ENCODE peak calls at places on chromosomes 13 and 19, in six cellular contexts. One of them, this sample, is unnamed.
A peak's percentile ranks its signal among the peaks of the same experiment; 100 is the strongest.

GRCh38 chr13:41006296-41006695 is 12.8 kb downstream of the ELF1 start:
- DNase-seq in progenitor cell of endocrine pancreas: no peak
- DNase-seq in left ventricle myocardium inferior: no peak
- DNase-seq in ovary: no peak
- DNase-seq in cardiac fibroblast: no peak
- DNase-seq in AG04450: no peak
- DNase-seq in this sample: no peak

GRCh38 chr13:104757712-104758111 is 1691.5 kb upstream of the SLC10A2 start:
- DNase-seq in cardiac fibroblast: no peak
- DNase-seq in left ventricle myocardium inferior: no peak
- DNase-seq in ovary: no peak
- DNase-seq in AG04450: no peak
- DNase-seq in progenitor cell of endocrine pancreas: no peak
- DNase-seq in this sample: no peak

GRCh38 chr19:53019684-53020083 is 6.0 kb downstream of the ERVV-1 start:
- DNase-seq in ovary: no peak
- DNase-seq in AG04450: no peak
- DNase-seq in cardiac fibroblast: no peak
- DNase-seq in progenitor cell of endocrine pancreas: no peak
- DNase-seq in left ventricle myocardium inferior: no peak
- DNase-seq in this sample: no peak

GRCh38 chr13:95044452-95045205 is 256.6 kb downstream of the ABCC4 start:
- DNase-seq in left ventricle myocardium inferior: no peak
- DNase-seq in progenitor cell of endocrine pancreas: no peak
- DNase-seq in AG04450: no peak
- DNase-seq in cardiac fibroblast: no peak
- DNase-seq in ovary: no peak
- DNase-seq in this sample: no peak

GRCh38 chr13:102680842-102681725 is 13.8 kb downstream of the METTL21C start:
- DNase-seq in progenitor cell of endocrine pancreas: no peak
- DNase-seq in left ventricle myocardium inferior: no peak
- DNase-seq in ovary: no peak
- DNase-seq in cardiac fibroblast: peak; percentile 11
- DNase-seq in AG04450: no peak
- DNase-seq in this sample: no peak

GRCh38 chr13:98278068-98278619 is 101.1 kb upstream of the RNF113B start:
- DNase-seq in AG04450: no peak
- DNase-seq in cardiac fibroblast: no peak
- DNase-seq in progenitor cell of endocrine pancreas: no peak
- DNase-seq in ovary: no peak
- DNase-seq in left ventricle myocardium inferior: no peak
- DNase-seq in this sample: no peak

GRCh38 chr19:40555978-40556689 is 20.5 kb upstream of the SHKBP1 start:
- DNase-seq in AG04450: no peak
- DNase-seq in cardiac fibroblast: no peak
- DNase-seq in ovary: no peak
- DNase-seq in left ventricle myocardium inferior: no peak
- DNase-seq in progenitor cell of endocrine pancreas: no peak
- DNase-seq in this sample: no peak

GRCh38 chr13:42924290-42924803 is 67.7 kb downstream of the EPSTI1 start:
- DNase-seq in progenitor cell of endocrine pancreas: no peak
- DNase-seq in AG04450: no peak
- DNase-seq in ovary: no peak
- DNase-seq in left ventricle myocardium inferior: no peak
- DNase-seq in cardiac fibroblast: no peak
- DNase-seq in this sample: no peak

GRCh38 chr19:52028780-52029123 is 573 bp upstream of the ZNF614 start:
- DNase-seq in progenitor cell of endocrine pancreas: no peak
- DNase-seq in cardiac fibroblast: no peak
- DNase-seq in left ventricle myocardium inferior: no peak
- DNase-seq in AG04450: no peak
- DNase-seq in ovary: no peak
- DNase-seq in this sample: no peak

GRCh38 chr13:26914624-26915023 is 154.0 kb upstream of the GPR12 start:
- DNase-seq in cardiac fibroblast: peak; percentile 6
- DNase-seq in progenitor cell of endocrine pancreas: no peak
- DNase-seq in left ventricle myocardium inferior: no peak
- DNase-seq in AG04450: no peak
- DNase-seq in ovary: no peak
- DNase-seq in this sample: no peak

GRCh38 chr13:106348032-106348431 is 187.4 kb downstream of the EFNB2 start:
- DNase-seq in ovary: no peak
- DNase-seq in progenitor cell of endocrine pancreas: no peak
- DNase-seq in cardiac fibroblast: peak; percentile 51
- DNase-seq in left ventricle myocardium inferior: no peak
- DNase-seq in AG04450: no peak
- DNase-seq in this sample: no peak

GRCh38 chr13:26021956-26022355 is 29.9 kb downstream of the SHISA2 start:
- DNase-seq in left ventricle myocardium inferior: no peak
- DNase-seq in cardiac fibroblast: no peak
- DNase-seq in progenitor cell of endocrine pancreas: no peak
- DNase-seq in AG04450: no peak
- DNase-seq in ovary: no peak
- DNase-seq in this sample: no peak

GRCh38 chr13:90701264-90701663 is 646.2 kb upstream of the MIR17HG start:
- DNase-seq in cardiac fibroblast: no peak
- DNase-seq in ovary: no peak
- DNase-seq in AG04450: no peak
- DNase-seq in left ventricle myocardium inferior: no peak
- DNase-seq in progenitor cell of endocrine pancreas: no peak
- DNase-seq in this sample: no peak

GRCh38 chr19:16325161-16325527 is 518 bp downstream of the KLF2 start:
- DNase-seq in ovary: peak; percentile 42
- DNase-seq in left ventricle myocardium inferior: peak; percentile 59
- DNase-seq in AG04450: no peak
- DNase-seq in cardiac fibroblast: no peak
- DNase-seq in progenitor cell of endocrine pancreas: peak; percentile 33
- DNase-seq in this sample: peak; percentile 60

GRCh38 chr19:9309974-9310446 is 372 bp upstream of the ZNF699 start:
- DNase-seq in progenitor cell of endocrine pancreas: peak; percentile 76
- DNase-seq in cardiac fibroblast: peak; percentile 94
- DNase-seq in AG04450: no peak
- DNase-seq in left ventricle myocardium inferior: peak; percentile 92
- DNase-seq in ovary: peak; percentile 95
- DNase-seq in this sample: peak; percentile 90

GRCh38 chr13:100176781-100177389 is 88.0 kb downstream of the PCCA start:
- DNase-seq in ovary: no peak
- DNase-seq in left ventricle myocardium inferior: no peak
- DNase-seq in cardiac fibroblast: peak; percentile 79
- DNase-seq in progenitor cell of endocrine pancreas: no peak
- DNase-seq in AG04450: peak; percentile 11
- DNase-seq in this sample: no peak

GRCh38 chr19:13817615-13818371 is 22.6 kb downstream of the ZSWIM4 start:
- DNase-seq in left ventricle myocardium inferior: no peak
- DNase-seq in AG04450: no peak
- DNase-seq in progenitor cell of endocrine pancreas: peak; percentile 51
- DNase-seq in cardiac fibroblast: peak; percentile 13
- DNase-seq in ovary: no peak
- DNase-seq in this sample: peak; percentile 46

GRCh38 chr19:4061683-4062575 is 4.8 kb downstream of the ZBTB7A start:
- DNase-seq in cardiac fibroblast: no peak
- DNase-seq in progenitor cell of endocrine pancreas: no peak
- DNase-seq in AG04450: no peak
- DNase-seq in left ventricle myocardium inferior: no peak
- DNase-seq in ovary: no peak
- DNase-seq in this sample: no peak

GRCh38 chr19:4064073-4064550 is 2.6 kb downstream of the ZBTB7A start:
- DNase-seq in progenitor cell of endocrine pancreas: no peak
- DNase-seq in cardiac fibroblast: peak; percentile 39
- DNase-seq in ovary: no peak
- DNase-seq in left ventricle myocardium inferior: no peak
- DNase-seq in AG04450: no peak
- DNase-seq in this sample: no peak

GRCh38 chr19:4064551-4065260 is 2.0 kb downstream of the ZBTB7A start:
- DNase-seq in ovary: peak; percentile 75
- DNase-seq in AG04450: no peak
- DNase-seq in cardiac fibroblast: peak; percentile 43
- DNase-seq in progenitor cell of endocrine pancreas: no peak
- DNase-seq in left ventricle myocardium inferior: peak; percentile 59
- DNase-seq in this sample: peak; percentile 60

GRCh38 chr19:4062576-4063368 is 3.9 kb downstream of the ZBTB7A start:
- DNase-seq in cardiac fibroblast: no peak
- DNase-seq in progenitor cell of endocrine pancreas: no peak
- DNase-seq in AG04450: no peak
- DNase-seq in left ventricle myocardium inferior: no peak
- DNase-seq in ovary: no peak
- DNase-seq in this sample: no peak

DNA sequence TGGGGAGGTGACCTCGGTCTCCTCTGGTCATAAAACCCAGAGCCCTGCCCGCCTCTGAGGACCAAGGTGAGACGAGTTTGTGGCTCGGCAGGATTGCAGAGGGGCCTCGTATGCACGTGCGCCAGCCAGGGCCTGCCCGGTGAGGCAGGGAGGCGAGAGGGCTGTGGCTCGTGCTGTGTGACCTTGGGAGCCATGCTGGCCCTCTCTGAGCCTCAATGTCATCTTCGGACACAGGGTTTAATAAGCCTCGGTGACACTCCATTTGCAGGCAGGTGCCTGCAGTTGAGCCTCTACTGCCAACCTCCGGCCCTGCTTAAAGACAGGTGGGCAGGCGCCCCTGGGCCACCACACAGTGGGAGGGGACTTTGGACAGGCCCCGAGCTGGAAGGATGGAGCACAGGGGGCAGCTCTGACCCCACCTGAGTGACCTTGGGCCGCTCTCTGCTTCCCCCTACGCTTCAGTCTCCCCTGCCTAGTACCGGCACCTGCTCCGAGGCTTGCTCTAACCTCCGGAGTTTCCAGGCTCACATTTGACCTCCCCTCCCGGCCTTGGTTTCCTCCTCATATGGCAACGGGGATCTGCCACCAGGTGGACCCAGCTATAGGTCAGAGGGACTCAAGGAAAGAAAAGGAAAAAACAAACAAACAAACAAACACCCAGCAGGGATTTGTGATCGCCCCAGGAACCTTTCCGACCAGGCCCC is 3.2 kb downstream of the ZBTB7A start:
- DNase-seq in progenitor cell of endocrine pancreas: no peak
- DNase-seq in left ventricle myocardium inferior: no peak
- DNase-seq in ovary: no peak
- DNase-seq in AG04450: no peak
- DNase-seq in cardiac fibroblast: no peak
- DNase-seq in this sample: no peak
- TF ChIP-seq CTCF in progenitor cell of endocrine pancreas: peak; percentile 24
- TF ChIP-seq CTCF in left ventricle myocardium inferior: no peak
- TF ChIP-seq CTCF in ovary: no peak
- TF ChIP-seq CTCF in AG04450: peak; percentile 15
- TF ChIP-seq CTCF in cardiac fibroblast: peak; percentile 17
- TF ChIP-seq CTCF in this sample: no peak

GRCh38 chr19:6495947-6496346 is 6.2 kb downstream of the TUBB4A start:
- DNase-seq in cardiac fibroblast: no peak
- DNase-seq in AG04450: no peak
- DNase-seq in left ventricle myocardium inferior: no peak
- DNase-seq in progenitor cell of endocrine pancreas: no peak
- DNase-seq in ovary: no peak
- DNase-seq in this sample: no peak
- TF ChIP-seq CTCF in cardiac fibroblast: no peak
- TF ChIP-seq CTCF in AG04450: no peak
- TF ChIP-seq CTCF in left ventricle myocardium inferior: no peak
- TF ChIP-seq CTCF in progenitor cell of endocrine pancreas: no peak
- TF ChIP-seq CTCF in ovary: no peak
- TF ChIP-seq CTCF in this sample: no peak

GRCh38 chr19:3784607-3785463 is 1.3 kb downstream of the MATK start:
- DNase-seq in left ventricle myocardium inferior: no peak
- DNase-seq in cardiac fibroblast: no peak
- DNase-seq in ovary: no peak
- DNase-seq in AG04450: no peak
- DNase-seq in progenitor cell of endocrine pancreas: no peak
- DNase-seq in this sample: no peak

GRCh38 chr19:3785464-3785937 is 680 bp downstream of the MATK start:
- DNase-seq in cardiac fibroblast: no peak
- DNase-seq in AG04450: no peak
- DNase-seq in left ventricle myocardium inferior: no peak
- DNase-seq in progenitor cell of endocrine pancreas: no peak
- DNase-seq in ovary: no peak
- DNase-seq in this sample: no peak

GRCh38 chr19:3782330-3782729 is 3.9 kb downstream of the MATK start:
- DNase-seq in cardiac fibroblast: no peak
- DNase-seq in left ventricle myocardium inferior: no peak
- DNase-seq in progenitor cell of endocrine pancreas: no peak
- DNase-seq in AG04450: no peak
- DNase-seq in ovary: no peak
- DNase-seq in this sample: no peak

GRCh38 chr19:3782903-3783302 is 3.3 kb downstream of the MATK start:
- DNase-seq in ovary: no peak
- DNase-seq in progenitor cell of endocrine pancreas: no peak
- DNase-seq in cardiac fibroblast: no peak
- DNase-seq in AG04450: no peak
- DNase-seq in left ventricle myocardium inferior: no peak
- DNase-seq in this sample: no peak

DNA sequence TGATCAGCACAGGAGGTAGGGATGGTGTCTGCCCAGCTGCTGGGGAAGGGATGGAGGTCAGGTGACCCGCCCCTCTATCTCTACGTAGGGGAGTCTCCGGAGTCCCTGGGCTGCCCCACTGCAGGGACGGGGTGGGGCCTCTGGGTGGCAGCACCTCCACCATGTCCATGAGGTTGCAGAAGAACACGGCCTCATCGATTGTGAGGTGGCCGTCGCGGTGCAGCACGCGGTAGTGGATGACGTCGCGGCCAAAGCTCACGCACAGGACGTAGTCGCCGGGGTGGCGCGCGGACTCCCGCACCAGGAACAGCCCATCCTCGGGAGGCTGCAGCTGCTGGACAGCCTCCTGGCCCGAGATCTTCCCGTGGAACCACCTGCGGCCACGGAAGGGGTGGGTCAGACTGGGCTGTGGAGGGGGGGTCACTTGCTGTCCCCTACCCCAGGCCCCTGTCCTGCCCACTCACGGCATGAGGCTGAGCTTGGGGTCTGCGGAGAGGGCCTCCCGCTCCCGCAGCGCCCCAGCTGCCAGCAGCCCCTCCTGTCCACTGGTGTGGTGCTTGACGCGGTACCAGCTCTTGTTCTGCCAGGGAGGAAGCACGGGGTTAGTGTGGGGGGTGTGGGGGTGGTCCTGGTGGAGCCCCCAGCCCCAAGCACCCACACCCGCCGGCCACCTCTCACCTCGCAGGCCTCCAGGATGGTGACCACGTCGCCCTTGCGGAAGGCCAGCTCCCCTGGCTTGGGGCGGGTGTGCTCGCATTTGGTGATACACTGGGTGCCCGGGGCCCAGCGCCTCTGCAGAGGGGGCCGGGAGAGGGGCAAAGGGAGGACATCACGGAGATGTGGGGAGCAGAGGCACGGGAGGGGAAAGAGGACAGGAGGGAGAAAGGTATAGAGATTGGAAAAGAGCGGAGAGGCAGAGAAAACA is 2.3 kb downstream of the MATK start:
- DNase-seq in progenitor cell of endocrine pancreas: no peak
- DNase-seq in left ventricle myocardium inferior: no peak
- DNase-seq in cardiac fibroblast: no peak
- DNase-seq in AG04450: no peak
- DNase-seq in ovary: no peak
- DNase-seq in this sample: peak; percentile 53
- TF ChIP-seq CTCF in progenitor cell of endocrine pancreas: peak; percentile 16
- TF ChIP-seq CTCF in left ventricle myocardium inferior: peak; percentile 49
- TF ChIP-seq CTCF in cardiac fibroblast: peak; percentile 27
- TF ChIP-seq CTCF in AG04450: no peak
- TF ChIP-seq CTCF in ovary: no peak
- TF ChIP-seq CTCF in this sample: peak; percentile 30

GRCh38 chr13:76884167-76884566 is 2.0 kb downstream of the KCTD12 start:
- DNase-seq in AG04450: no peak
- DNase-seq in cardiac fibroblast: peak; percentile 72
- DNase-seq in ovary: peak; percentile 31
- DNase-seq in left ventricle myocardium inferior: peak; percentile 27
- DNase-seq in progenitor cell of endocrine pancreas: no peak
- DNase-seq in this sample: peak; percentile 37
- TF ChIP-seq CTCF in AG04450: peak; percentile 14
- TF ChIP-seq CTCF in cardiac fibroblast: peak; percentile 44
- TF ChIP-seq CTCF in ovary: no peak
- TF ChIP-seq CTCF in left ventricle myocardium inferior: peak; percentile 45
- TF ChIP-seq CTCF in progenitor cell of endocrine pancreas: peak; percentile 43
- TF ChIP-seq CTCF in this sample: no peak